ENCODE peak calls at places on chromosome 2, in seven cellular contexts. One of them, this sample, is unnamed.

GRCh38 chr2:73069855-73070650 is 1.5 kb downstream of the SFXN5 start:
- DNase-seq in nephron progenitor cell: no peak
- DNase-seq in Ammon's horn: peak; percentile 35
- DNase-seq in immature natural killer cell: no peak
- DNase-seq in iris pigment epithelial cell: peak; percentile 54
- DNase-seq in endodermal cell: peak; percentile 61
- DNase-seq in bronchial epithelial cell: no peak
- DNase-seq in this sample: peak; percentile 75

GRCh38 chr2:20168727-20169696 is 55.9 kb downstream of the SDC1 start:
- DNase-seq in bronchial epithelial cell: no peak
- DNase-seq in nephron progenitor cell: no peak
- DNase-seq in Ammon's horn: no peak
- DNase-seq in immature natural killer cell: no peak
- DNase-seq in endodermal cell: peak; percentile 59
- DNase-seq in iris pigment epithelial cell: no peak
- DNase-seq in this sample: no peak

GRCh38 chr2:183032200-183032794 is 6.0 kb downstream of the NCKAP1 start:
- DNase-seq in immature natural killer cell: no peak
- DNase-seq in bronchial epithelial cell: peak; percentile 70
- DNase-seq in Ammon's horn: no peak
- DNase-seq in nephron progenitor cell: no peak
- DNase-seq in iris pigment epithelial cell: peak; percentile 76
- DNase-seq in endodermal cell: no peak
- DNase-seq in this sample: no peak

GRCh38 chr2:179429060-179429471 is 164.4 kb upstream of the SESTD1 start:
- DNase-seq in Ammon's horn: no peak
- DNase-seq in iris pigment epithelial cell: no peak
- DNase-seq in immature natural killer cell: no peak
- DNase-seq in nephron progenitor cell: no peak
- DNase-seq in bronchial epithelial cell: no peak
- DNase-seq in endodermal cell: peak; percentile 58
- DNase-seq in this sample: no peak

GRCh38 chr2:68059769-68060525 is 2.9 kb downstream of the C1D start:
- DNase-seq in iris pigment epithelial cell: peak; percentile 24
- DNase-seq in bronchial epithelial cell: no peak
- DNase-seq in nephron progenitor cell: no peak
- DNase-seq in endodermal cell: peak; percentile 29
- DNase-seq in Ammon's horn: no peak
- DNase-seq in immature natural killer cell: no peak
- DNase-seq in this sample: no peak

GRCh38 chr2:167140767-167141166 is 252.5 kb downstream of the XIRP2 start:
- DNase-seq in endodermal cell: no peak
- DNase-seq in nephron progenitor cell: no peak
- DNase-seq in iris pigment epithelial cell: peak; percentile 99
- DNase-seq in bronchial epithelial cell: peak; percentile 99
- DNase-seq in immature natural killer cell: no peak
- DNase-seq in Ammon's horn: no peak
- DNase-seq in this sample: no peak

GRCh38 chr2:226057914-226058313 is 658.4 kb downstream of the NYAP2 start:
- DNase-seq in iris pigment epithelial cell: no peak
- DNase-seq in nephron progenitor cell: no peak
- DNase-seq in immature natural killer cell: no peak
- DNase-seq in Ammon's horn: peak; percentile 6
- DNase-seq in bronchial epithelial cell: no peak
- DNase-seq in endodermal cell: no peak
- DNase-seq in this sample: no peak

GRCh38 chr2:188013767-188014166 is 277.9 kb upstream of the GULP1 start:
- DNase-seq in Ammon's horn: no peak
- DNase-seq in nephron progenitor cell: no peak
- DNase-seq in bronchial epithelial cell: no peak
- DNase-seq in iris pigment epithelial cell: no peak
- DNase-seq in endodermal cell: no peak
- DNase-seq in immature natural killer cell: no peak
- DNase-seq in this sample: no peak

GRCh38 chr2:99659874-99660273 is 170.1 kb upstream of the REV1 start:
- DNase-seq in immature natural killer cell: no peak
- DNase-seq in iris pigment epithelial cell: peak; percentile 24
- DNase-seq in nephron progenitor cell: no peak
- DNase-seq in Ammon's horn: no peak
- DNase-seq in bronchial epithelial cell: no peak
- DNase-seq in endodermal cell: no peak
- DNase-seq in this sample: no peak

GRCh38 chr2:98569197-98569793 is 39.0 kb downstream of the COA5 start:
- DNase-seq in Ammon's horn: no peak
- DNase-seq in immature natural killer cell: peak; percentile 57
- DNase-seq in endodermal cell: peak; percentile 93
- DNase-seq in nephron progenitor cell: peak; percentile 74
- DNase-seq in bronchial epithelial cell: no peak
- DNase-seq in iris pigment epithelial cell: no peak
- DNase-seq in this sample: peak; percentile 90

This sample was measured in spleen.